ENCODE peak calls at places on chromosomes 5 and 9, in seven cellular contexts. V, A, B, I, N, U and L are unnamed samples.

GRCh38 chr9:72947987-72948465 is 4.8 kb downstream of the ALDH1A1 start:
- DNase-seq in V (no peak), U (no peak), B (no peak), N (no peak), I (no peak), A (no peak), L (no peak)

GRCh38 chr5:113451797-113452196 is 17.0 kb upstream of the TSSK1B start:
- DNase-seq in B (no peak), A (no peak), N (no peak), V (no peak), U (no peak), I (no peak), L (no peak)

GRCh38 chr9:95336281-95336680 is 18.8 kb upstream of the FANCC start:
- DNase-seq in A (no peak), I (peak; percentile 55), V (no peak), B (no peak), U (no peak), N (no peak), L (no peak)

GRCh38 chr5:84036842-84037241 is 316.2 kb upstream of the HAPLN1 start:
- DNase-seq in N (no peak), A (no peak), I (peak; percentile 31), V (no peak), B (no peak), U (no peak), L (no peak)

GRCh38 chr5:26578002-26578401 is 460.4 kb downstream of the CDH9 start:
- DNase-seq in N (no peak), U (no peak), B (no peak), I (no peak), A (no peak), V (no peak), L (no peak)

GRCh38 chr5:136957428-136957827 is 541.7 kb downstream of the SPOCK1 start:
- DNase-seq in U (peak; percentile 65), A (no peak), B (no peak), V (no peak), I (no peak), N (no peak), L (no peak)

GRCh38 chr5:80245986-80246781 is 9.7 kb downstream of the SERINC5 start:
- DNase-seq in B (no peak), N (peak; percentile 55), V (no peak), A (no peak), U (peak; percentile 50), I (no peak), L (no peak)

GRCh38 chr9:69115621-69116020 is 58.5 kb upstream of the TJP2 start:
- DNase-seq in U (no peak), I (no peak), V (peak; percentile 45), A (no peak), B (no peak), N (no peak), L (no peak)

GRCh38 chr5:143350790-143351603 is 52.5 kb downstream of the NR3C1 start:
- DNase-seq in U (peak; percentile 72), N (peak; percentile 86), I (no peak), B (peak; percentile 40), A (no peak), V (peak; percentile 79), L (no peak)

GRCh38 chr5:61333351-61334223 is 1.5 kb downstream of the ZSWIM6 start:
- DNase-seq in B (peak; percentile 54), V (peak; percentile 17), A (peak; percentile 68), U (peak; percentile 28), N (peak; percentile 49), I (no peak), L (peak; percentile 44)

GRCh38 chr9:134377976-134378375 is 51.7 kb downstream of the RXRA start:
- DNase-seq in V (no peak), B (no peak), A (peak; percentile 81), U (no peak), N (no peak), I (no peak), L (no peak)

GRCh38 chr5:76500633-76501393 is 97.7 kb downstream of the IQGAP2 start:
- DNase-seq in I (no peak), U (no peak), N (peak; percentile 27), V (no peak), A (no peak), B (no peak), L (no peak)

GRCh38 chr9:21933865-21934264 is 60.3 kb downstream of the CDKN2A start:
- DNase-seq in I (no peak), N (peak; percentile 29), V (peak; percentile 42), A (no peak), U (no peak), B (no peak), L (no peak)

GRCh38 chr9:125370786-125371185 is 109.2 kb downstream of the GAPVD1 start:
- DNase-seq in U (no peak), V (no peak), A (no peak), B (no peak), I (no peak), N (no peak), L (no peak)

GRCh38 chr5:17222679-17223078 is 5.2 kb downstream of the BASP1 start:
- DNase-seq in B (no peak), V (no peak), N (peak; percentile 41), U (no peak), A (no peak), I (no peak), L (no peak)

GRCh38 chr9:14908221-14909206 is 1.7 kb downstream of the FREM1 start:
- DNase-seq in A (no peak), V (no peak), U (no peak), B (no peak), I (no peak), N (no peak), L (no peak)

GRCh38 chr5:54639621-54640020 is 122.1 kb downstream of the SNX18 start:
- DNase-seq in U (no peak), A (no peak), N (no peak), V (no peak), B (no peak), I (peak; percentile 32), L (no peak)

GRCh38 chr5:146947181-146947941 is 68.8 kb upstream of the PPP2R2B start:
- DNase-seq in I (no peak), V (no peak), N (no peak), A (no peak), B (no peak), U (peak; percentile 28), L (no peak)

GRCh38 chr5:61263561-61264272 is 68.3 kb upstream of the ZSWIM6 start:
- DNase-seq in V (no peak), U (no peak), B (no peak), N (no peak), A (no peak), I (no peak), L (no peak)

GRCh38 chr5:158841481-158841880 is 258.2 kb downstream of the EBF1 start:
- DNase-seq in N (no peak), B (no peak), V (no peak), A (no peak), U (no peak), I (no peak), L (no peak)

DNA sequence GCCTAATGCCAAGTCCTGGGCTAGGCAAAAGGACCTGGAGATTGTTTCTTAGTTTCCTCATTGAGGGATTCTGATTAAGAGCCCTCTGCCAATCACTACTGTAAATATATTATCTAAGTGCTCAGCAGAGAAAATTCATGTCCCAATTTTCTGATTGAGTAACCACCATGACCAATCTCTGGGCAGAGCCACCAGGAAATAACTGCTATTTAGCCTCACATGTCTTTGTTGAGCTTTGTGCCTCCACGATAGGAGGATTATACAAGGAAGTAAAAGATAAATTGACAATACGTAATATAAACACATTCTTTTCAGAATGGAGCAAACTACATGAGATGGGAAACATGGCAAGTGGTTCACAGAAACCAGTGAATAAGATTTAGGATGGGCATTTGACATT is 396.1 kb upstream of the PAPPA start:
- DNase-seq in B (no peak), I (no peak), A (no peak), U (no peak), V (no peak), N (no peak), L (no peak)
- TF ChIP-seq CTCF in B (no peak), I (no peak), A (no peak), U (no peak), V (no peak), N (no peak), L (no peak)

GRCh38 chr5:132901730-132902129 is 28.3 kb downstream of the LEAP2 start:
- DNase-seq in I (no peak), V (no peak), N (no peak), U (no peak), B (no peak), A (no peak), L (no peak)
- TF ChIP-seq CTCF in I (no peak), V (no peak), N (no peak), U (no peak), B (no peak), A (no peak), L (peak; percentile 18)

GRCh38 chr9:110095238-110095637 is 112.7 kb downstream of the C9orf152 start:
- DNase-seq in N (peak; percentile 74), A (no peak), B (no peak), V (no peak), I (no peak), U (no peak), L (no peak)

GRCh38 chr9:110095776-110096175 is 112.2 kb downstream of the C9orf152 start:
- DNase-seq in B (no peak), I (no peak), A (no peak), N (no peak), U (peak; percentile 76), V (peak; percentile 48), L (no peak)

GRCh38 chr9:110103257-110103656 is 104.7 kb downstream of the C9orf152 start:
- DNase-seq in I (no peak), U (no peak), V (no peak), N (no peak), B (no peak), A (no peak), L (no peak)

GRCh38 chr9:110101531-110102161 is 106.3 kb downstream of the C9orf152 start:
- DNase-seq in A (no peak), V (no peak), B (peak; percentile 72), N (no peak), I (no peak), U (no peak), L (no peak)

DNA sequence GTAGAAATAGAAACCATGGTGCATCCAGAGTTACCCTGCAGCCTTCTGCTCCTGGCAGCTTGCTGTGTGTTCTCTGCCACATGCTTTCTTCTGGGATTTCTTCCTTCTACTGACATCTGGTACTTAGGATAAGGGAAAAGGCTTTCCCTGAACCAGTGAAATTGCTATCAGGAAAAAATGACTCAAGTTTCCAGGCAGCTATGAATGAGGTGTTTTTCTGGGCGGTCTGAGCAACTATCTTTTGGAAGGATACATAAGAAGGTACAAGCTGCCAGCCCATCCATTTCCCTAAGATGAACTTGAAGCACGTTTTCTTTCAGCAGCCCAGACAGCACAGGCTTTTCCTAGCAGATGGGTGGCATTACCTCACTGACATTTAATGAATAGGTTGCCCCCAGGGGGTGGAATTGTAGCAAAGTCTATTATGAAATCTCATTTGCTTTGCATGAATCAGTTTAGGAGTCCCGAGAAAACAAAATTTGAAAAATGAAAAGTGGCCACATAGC is 108.7 kb downstream of the C9orf152 start:
- DNase-seq in N (peak; percentile 77), U (peak; percentile 75), B (no peak), I (no peak), A (no peak), V (peak; percentile 73), L (no peak)
- TF ChIP-seq CTCF in N (no peak), U (no peak), B (no peak), I (no peak), A (no peak), V (no peak), L (no peak)

GRCh38 chr5:64344501-64344900 is 161.3 kb upstream of the RGS7BP start:
- DNase-seq in V (no peak), A (no peak), B (no peak), I (no peak), U (no peak), N (no peak), L (no peak)

GRCh38 chr5:64341340-64341739 is 164.5 kb upstream of the RGS7BP start:
- DNase-seq in I (no peak), B (no peak), V (no peak), U (no peak), N (no peak), A (no peak), L (no peak)

GRCh38 chr5:64347308-64347707 is 158.5 kb upstream of the RGS7BP start:
- DNase-seq in B (no peak), I (no peak), N (no peak), V (no peak), U (peak; percentile 4), A (no peak), L (no peak)
- TF ChIP-seq CTCF in B (no peak), I (peak; percentile 32), N (no peak), V (no peak), U (no peak), A (no peak), L (peak; percentile 9)